ENCODE peak calls at places on chromosomes 2 and 18, in five cellular contexts. U, B, M, Y and G are unnamed samples.

GRCh38 chr2:197079414-197079813 is 152.9 kb upstream of the PGAP1 start:
- DNase-seq in U (no peak), M (no peak), Y (no peak), B (no peak), G (no peak)

GRCh38 chr18:55839350-55839749 is 251.4 kb upstream of the TCF4 start:
- DNase-seq in M (no peak), B (no peak), Y (peak; percentile 51), U (no peak), G (peak; percentile 43)

GRCh38 chr2:186645999-186646398 is 47.9 kb upstream of the FAM171B start:
- DNase-seq in U (no peak), B (no peak), Y (no peak), M (no peak), G (no peak)

GRCh38 chr2:240810621-240811020 is 9.4 kb downstream of the KIF1A start:
- DNase-seq in U (no peak), Y (no peak), M (peak; percentile 4), B (no peak), G (no peak)

GRCh38 chr18:74493689-74494088 is 2.5 kb upstream of the CNDP2 start:
- DNase-seq in M (peak; percentile 59), Y (peak; percentile 32), B (peak; percentile 61), U (peak; percentile 75), G (no peak)

GRCh38 chr2:27715318-27716165 is 51.9 kb downstream of the SLC4A1AP start:
- DNase-seq in Y (peak; percentile 27), B (peak; percentile 76), M (no peak), U (peak; percentile 88), G (no peak)

GRCh38 chr2:209391776-209392401 is 32.0 kb upstream of the MAP2 start:
- DNase-seq in M (no peak), Y (peak; percentile 16), B (peak; percentile 14), U (no peak), G (no peak)

GRCh38 chr2:119678021-119678656 is 862 bp upstream of the TMEM177 start:
- DNase-seq in U (no peak), B (no peak), Y (no peak), M (peak; percentile 57), G (no peak)

GRCh38 chr18:26089247-26090129 is 925 bp downstream of the SS18 start:
- DNase-seq in Y (peak; percentile 34), M (no peak), U (peak; percentile 33), B (peak; percentile 41), G (no peak)

GRCh38 chr2:46281939-46282338 is 15.3 kb upstream of the EPAS1 start:
- DNase-seq in Y (no peak), U (no peak), B (no peak), M (no peak), G (no peak)

GRCh38 chr2:212392048-212392447 is 146.6 kb downstream of the ERBB4 start:
- DNase-seq in U (no peak), Y (no peak), M (no peak), B (no peak), G (no peak)

GRCh38 chr2:3325458-3326181 is 52.0 kb downstream of the EIPR1 start:
- DNase-seq in B (no peak), U (no peak), Y (no peak), M (no peak), G (no peak)

GRCh38 chr18:80148316-80149199 is 39.5 kb downstream of the ADNP2 start:
- DNase-seq in U (no peak), M (no peak), B (no peak), Y (no peak), G (no peak)

GRCh38 chr2:28252308-28252707 is 140.3 kb upstream of the FOSL2 start:
- DNase-seq in M (no peak), U (no peak), B (no peak), Y (no peak), G (no peak)

GRCh38 chr2:3256655-3257054 is 121.0 kb downstream of the EIPR1 start:
- DNase-seq in M (no peak), B (no peak), U (no peak), Y (no peak), G (no peak)

GRCh38 chr2:28102455-28102874 is 211.9 kb downstream of the BABAM2 start:
- DNase-seq in B (no peak), U (no peak), Y (peak; percentile 47), M (no peak), G (peak; percentile 85)

GRCh38 chr2:199470361-199470671 is 12.6 kb upstream of the SATB2 start:
- DNase-seq in M (no peak), Y (no peak), B (no peak), U (no peak), G (no peak)

GRCh38 chr2:190978389-190979053 is 35.5 kb downstream of the STAT1 start:
- DNase-seq in Y (peak; percentile 84), M (no peak), U (no peak), B (no peak), G (peak; percentile 30)

GRCh38 chr2:232857158-232857563 is 12.9 kb upstream of the SNORC start:
- DNase-seq in Y (no peak), M (no peak), B (no peak), U (peak; percentile 75), G (no peak)

GRCh38 chr2:193331701-193332100 is 1137.0 kb upstream of the TMEFF2 start:
- DNase-seq in M (no peak), B (no peak), Y (no peak), U (no peak), G (no peak)

GRCh38 chr2:128315829-128316776 is 2.6 kb downstream of the HS6ST1 start:
- DNase-seq in B (no peak), M (no peak), Y (no peak), U (peak; percentile 41), G (no peak)

GRCh38 chr2:31312898-31313297 is 78.9 kb downstream of the EHD3 start:
- DNase-seq in M (no peak), Y (peak; percentile 72), U (no peak), B (no peak), G (no peak)

GRCh38 chr2:240438810-240439697 is 3.6 kb downstream of the GPC1 start:
- DNase-seq in M (no peak), B (no peak), U (no peak), Y (no peak), G (no peak)

GRCh38 chr2:238388794-238389193 is 37.9 kb upstream of the ASB1 start:
- DNase-seq in B (no peak), U (no peak), Y (no peak), M (no peak), G (no peak)

GRCh38 chr2:49248506-49248905 is 94.2 kb upstream of the FSHR start:
- DNase-seq in U (peak; percentile 67), B (no peak), Y (peak; percentile 89), M (no peak), G (peak; percentile 63)

GRCh38 chr2:144078091-144078490 is 441.8 kb downstream of the ZEB2 start:
- DNase-seq in M (no peak), U (no peak), B (no peak), Y (no peak), G (no peak)

GRCh38 chr2:190996338-190996946 is 17.5 kb downstream of the STAT1 start:
- DNase-seq in B (peak; percentile 79), U (peak; percentile 34), M (no peak), Y (peak; percentile 35), G (no peak)

GRCh38 chr2:168138369-168138768 is 109.0 kb downstream of the STK39 start:
- DNase-seq in U (no peak), Y (peak; percentile 25), M (no peak), B (no peak), G (no peak)

GRCh38 chr2:26574066-26574899 is 66.9 kb downstream of the CIB4 start:
- DNase-seq in U (no peak), B (no peak), Y (no peak), M (no peak), G (no peak)

GRCh38 chr2:111208639-111209038 is 87.9 kb downstream of the BCL2L11 start:
- DNase-seq in U (no peak), B (no peak), M (no peak), Y (no peak), G (no peak)

GRCh38 chr2:109295070-109295780 is 166.2 kb downstream of the SH3RF3 start:
- DNase-seq in Y (no peak), B (no peak), U (no peak), M (no peak), G (no peak)

GRCh38 chr2:124149571-124149970 is 124.5 kb downstream of the CNTNAP5 start:
- DNase-seq in M (peak; percentile 7), B (no peak), Y (no peak), U (peak; percentile 13), G (no peak)

GRCh38 chr18:59268722-59269562 is 4.3 kb downstream of the RAX start:
- DNase-seq in U (peak; percentile 80), B (peak; percentile 87), Y (no peak), M (no peak), G (no peak)

DNA sequence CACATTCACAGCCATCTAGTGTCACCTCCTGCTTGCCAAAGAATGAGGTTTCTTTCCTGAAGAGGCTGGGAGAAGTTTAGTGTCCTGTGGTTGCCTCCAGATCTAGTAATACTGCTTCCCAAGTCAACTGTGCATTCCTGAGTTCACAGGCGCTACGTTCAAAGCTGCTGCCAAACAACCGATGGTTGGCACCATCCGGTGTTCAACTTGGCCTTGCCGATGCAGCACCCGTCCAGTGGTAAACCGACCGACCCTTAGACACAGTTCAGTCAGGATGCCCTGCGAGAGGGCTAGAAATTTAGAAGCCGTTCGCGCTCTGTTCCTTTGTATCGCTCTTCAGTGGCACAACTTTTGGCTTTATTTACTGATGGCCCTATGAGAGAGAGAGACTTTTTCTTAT is 28.6 kb downstream of the RMC1 start:
- DNase-seq in Y (no peak), M (no peak), B (no peak), U (no peak), G (no peak)
- H3K4me3 ChIP-seq in Y (no peak overlapping the region), M (no peak overlapping the region), B (no peak overlapping the region), U (no peak overlapping the region), G (no peak overlapping the region)

GRCh38 chr2:202687276-202687675 is 52.5 kb downstream of the FAM117B start:
- DNase-seq in Y (peak; percentile 40), U (no peak), M (no peak), B (no peak), G (no peak)

GRCh38 chr2:202679980-202680379 is 45.2 kb downstream of the FAM117B start:
- DNase-seq in M (no peak), Y (no peak), U (no peak), B (no peak), G (no peak)

GRCh38 chr2:202681688-202682205 is 47.0 kb downstream of the FAM117B start:
- DNase-seq in M (peak; percentile 25), B (peak; percentile 24), Y (no peak), U (no peak), G (no peak)

GRCh38 chr2:202680512-202680911 is 45.7 kb downstream of the FAM117B start:
- DNase-seq in B (no peak), U (no peak), M (no peak), Y (no peak), G (no peak)

GRCh38 chr2:202682274-202682673 is 47.5 kb downstream of the FAM117B start:
- DNase-seq in B (peak; percentile 50), Y (no peak), U (no peak), M (no peak), G (no peak)
- TF ChIP-seq CTCF in B (no peak), Y (no peak), U (no peak), M (no peak), G (no peak)

GRCh38 chr2:231410293-231411004 is 14.9 kb downstream of the B3GNT7 start:
- DNase-seq in M (no peak), U (no peak), Y (no peak), B (peak; percentile 94), G (no peak)
- H3K4me3 ChIP-seq in M (no peak overlapping the region), U (no peak overlapping the region), Y (no peak overlapping the region), B (peak overlapping the region; percentile 55), G (no peak overlapping the region)

GRCh38 chr2:69914235-69915049 is 467 bp upstream of the MXD1 start:
- DNase-seq in M (peak; percentile 100), B (peak; percentile 100), U (peak; percentile 100), Y (peak; percentile 100), G (peak; percentile 99)
- TF ChIP-seq CTCF in M (peak; percentile 17), B (peak; percentile 59), U (peak; percentile 22), Y (peak; percentile 29), G (peak; percentile 2)